ENCODE peak calls at places on chromosomes 2 and 18, in five cellular contexts. One of them, this sample, is unnamed.

GRCh38 chr2:43228341-43228751 is 1.9 kb upstream of the ZFP36L2 start:
- DNase-seq in EL: no peak
- DNase-seq in activated CD8-positive, alpha-beta memory T cell treated with anti-CD3 and anti-CD28 coated beads for 24 hours: no peak
- DNase-seq in fibroblast of mammary gland: peak
- DNase-seq in HFFc6: no peak
- DNase-seq in this sample: no peak

GRCh38 chr2:231679906-231680283 is 28.4 kb upstream of the PTMA start:
- DNase-seq in EL: no peak
- DNase-seq in activated CD8-positive, alpha-beta memory T cell treated with anti-CD3 and anti-CD28 coated beads for 24 hours: no peak
- DNase-seq in fibroblast of mammary gland: no peak
- DNase-seq in HFFc6: no peak
- DNase-seq in this sample: no peak

GRCh38 chr2:149028377-149028776 is 10.1 kb upstream of the LYPD6B start:
- DNase-seq in EL: no peak
- DNase-seq in activated CD8-positive, alpha-beta memory T cell treated with anti-CD3 and anti-CD28 coated beads for 24 hours: no peak
- DNase-seq in fibroblast of mammary gland: no peak
- DNase-seq in HFFc6: no peak
- DNase-seq in this sample: no peak

GRCh38 chr2:27839022-27839618 is 51.1 kb downstream of the RBKS start:
- DNase-seq in EL: no peak
- DNase-seq in activated CD8-positive, alpha-beta memory T cell treated with anti-CD3 and anti-CD28 coated beads for 24 hours: no peak
- DNase-seq in fibroblast of mammary gland: no peak
- DNase-seq in HFFc6: no peak
- DNase-seq in this sample: no peak

GRCh38 chr2:64779117-64779690 is 125.5 kb upstream of the SERTAD2 start:
- DNase-seq in EL: peak
- DNase-seq in activated CD8-positive, alpha-beta memory T cell treated with anti-CD3 and anti-CD28 coated beads for 24 hours: no peak
- DNase-seq in fibroblast of mammary gland: peak
- DNase-seq in HFFc6: peak
- DNase-seq in this sample: peak

GRCh38 chr18:13696961-13697360 is 29.4 kb downstream of the FAM210A start:
- DNase-seq in EL: no peak
- DNase-seq in activated CD8-positive, alpha-beta memory T cell treated with anti-CD3 and anti-CD28 coated beads for 24 hours: no peak
- DNase-seq in fibroblast of mammary gland: peak
- DNase-seq in HFFc6: no peak
- DNase-seq in this sample: peak

GRCh38 chr2:2892378-2892777 is 485.2 kb downstream of the EIPR1 start:
- DNase-seq in EL: no peak
- DNase-seq in activated CD8-positive, alpha-beta memory T cell treated with anti-CD3 and anti-CD28 coated beads for 24 hours: peak
- DNase-seq in fibroblast of mammary gland: no peak
- DNase-seq in HFFc6: no peak
- DNase-seq in this sample: no peak

GRCh38 chr2:190996338-190996946 is 17.5 kb downstream of the STAT1 start:
- DNase-seq in EL: peak
- DNase-seq in activated CD8-positive, alpha-beta memory T cell treated with anti-CD3 and anti-CD28 coated beads for 24 hours: no peak
- DNase-seq in fibroblast of mammary gland: peak
- DNase-seq in HFFc6: peak
- DNase-seq in this sample: peak

This sample was measured in fibroblast of pulmonary artery.